ENCODE peak calls at places on chromosomes 13 and 19, in eight cellular contexts. Q is breast epithelium, S is uterus, G is ovary, H is GM12878, J is esophagus squamous epithelium, P is body of pancreas, K is lower leg skin. T is an unnamed sample.

GRCh38 chr13:26978081-26978860 is 193.3 kb downstream of the USP12 start:
- DNase-seq in H (no peak), S (no peak), Q (no peak), K (no peak), J (no peak), P (no peak), G (no peak), T (peak)

GRCh38 chr19:38919837-38920528 is 8.0 kb upstream of the CCER2 start:
- DNase-seq in H (no peak), G (no peak), Q (no peak), P (no peak), J (no peak), K (no peak), S (no peak), T (no peak)

GRCh38 chr19:42051166-42052115 is 18.6 kb downstream of the GRIK5 start:
- DNase-seq in K (peak), H (no peak), G (no peak), Q (no peak), P (no peak), J (no peak), S (no peak), T (no peak)

GRCh38 chr13:27014406-27015359 is 156.9 kb downstream of the USP12 start:
- DNase-seq in Q (no peak), S (no peak), H (no peak), G (no peak), P (no peak), J (no peak), K (no peak), T (no peak)

GRCh38 chr13:109874921-109875454 is 88.6 kb upstream of the IRS2 start:
- DNase-seq in G (no peak), P (no peak), J (no peak), S (no peak), H (no peak), K (no peak), Q (no peak), T (no peak)

GRCh38 chr13:106919638-106920037 is 351.7 kb upstream of the ARGLU1 start:
- DNase-seq in P (no peak), H (no peak), Q (no peak), K (no peak), G (peak), S (peak), J (no peak), T (no peak)

GRCh38 chr13:100789968-100790367 is 115.4 kb upstream of the TMTC4 start:
- DNase-seq in H (no peak), Q (no peak), S (no peak), K (no peak), P (no peak), G (no peak), J (no peak), T (no peak)

GRCh38 chr19:35056513-35057063 is 15.1 kb downstream of the HPN start:
- DNase-seq in P (no peak), J (no peak), H (no peak), S (no peak), G (no peak), K (no peak), Q (no peak), T (no peak)

GRCh38 chr19:10292206-10292788 is 2.5 kb downstream of the ICAM5 start:
- DNase-seq in G (peak), J (no peak), S (peak), P (peak), Q (peak), K (peak), H (no peak), T (peak)

GRCh38 chr19:56333506-56333905 is 18.9 kb upstream of the ZSCAN5A start:
- DNase-seq in Q (no peak), H (no peak), K (no peak), G (no peak), J (no peak), S (no peak), P (peak), T (peak)

GRCh38 chr19:31332096-31332495 is 17.1 kb downstream of the TSHZ3 start:
- DNase-seq in H (no peak), P (no peak), J (no peak), G (no peak), Q (no peak), K (no peak), S (no peak), T (no peak)

GRCh38 chr13:30870049-30870884 is 35.8 kb upstream of the MEDAG start:
- DNase-seq in G (peak), K (peak), S (peak), J (no peak), H (no peak), P (peak), Q (peak), T (peak)

GRCh38 chr19:45817725-45818301 is 2.7 kb upstream of the RSPH6A start:
- DNase-seq in J (no peak), H (no peak), Q (peak), P (peak), K (no peak), S (no peak), G (no peak), T (no peak)

GRCh38 chr13:33577037-33577436 is 240.9 kb upstream of the RFC3 start:
- DNase-seq in S (no peak), K (no peak), Q (no peak), P (no peak), J (no peak), H (no peak), G (no peak), T (no peak)

GRCh38 chr13:58531614-58532013 is 900.1 kb downstream of the PCDH17 start:
- DNase-seq in S (no peak), P (no peak), K (no peak), G (no peak), J (no peak), Q (no peak), H (no peak), T (no peak)

GRCh38 chr19:38686530-38686888 is 39.1 kb downstream of the ACTN4 start:
- DNase-seq in S (no peak), G (no peak), Q (no peak), J (no peak), H (peak), P (no peak), K (no peak), T (no peak)

GRCh38 chr13:80508031-80508430 is 167.1 kb upstream of the SPRY2 start:
- DNase-seq in S (no peak), G (no peak), Q (no peak), H (no peak), P (no peak), J (no peak), K (no peak), T (no peak)

GRCh38 chr19:45767410-45767880 is 1.6 kb downstream of the SIX5 start:
- DNase-seq in S (peak), H (no peak), G (peak), Q (peak), K (peak), J (no peak), P (peak), T (no peak)

GRCh38 chr19:19474950-19475781 is 40.2 kb downstream of the TSSK6 start:
- DNase-seq in S (no peak), H (no peak), Q (no peak), J (no peak), K (no peak), P (no peak), G (peak), T (no peak)

GRCh38 chr13:46361535-46361934 is 25.5 kb downstream of the RUBCNL start:
- DNase-seq in G (no peak), H (no peak), P (no peak), Q (no peak), K (no peak), J (no peak), S (no peak), T (no peak)

GRCh38 chr19:11346104-11346940 is at the start of the genes CCDC159 and TMEM205:
- DNase-seq in S (peak), H (peak), K (peak), Q (peak), G (peak), P (peak), J (peak), T (peak)

GRCh38 chr13:98858206-98858605 is 105.7 kb upstream of the SLC15A1 start:
- DNase-seq in J (no peak), H (no peak), S (no peak), P (no peak), K (no peak), G (no peak), Q (no peak), T (no peak)

GRCh38 chr19:48391100-48392005 is at the start of gene KDELR1:
- DNase-seq in P (peak), K (peak), H (no peak), S (peak), Q (peak), G (peak), J (no peak), T (peak)
- TF ChIP-seq POLR2A in P (peak), K (no peak), H (peak), S (peak), Q (peak), G (peak), J (no peak), T (peak)

GRCh38 chr19:50356691-50357177 is 8.7 kb downstream of the NAPSA start:
- DNase-seq in K (no peak), H (no peak), G (no peak), S (no peak), J (no peak), P (no peak), Q (no peak), T (no peak)

GRCh38 chr19:50361290-50362029 is 4.0 kb downstream of the NAPSA start:
- DNase-seq in K (no peak), P (no peak), J (no peak), H (no peak), Q (no peak), S (no peak), G (no peak), T (peak)

GRCh38 chr19:50357178-50358100 is 8.0 kb downstream of the NAPSA start:
- DNase-seq in Q (peak), P (peak), G (peak), J (peak), S (peak), K (peak), H (peak), T (peak)

GRCh38 chr19:50359432-50359818 is 6.0 kb downstream of the NAPSA start:
- DNase-seq in K (no peak), H (no peak), J (no peak), S (no peak), G (no peak), Q (no peak), P (no peak), T (no peak)

GRCh38 chr19:50358483-50359431 is 6.7 kb downstream of the NAPSA start:
- DNase-seq in J (no peak), S (peak), G (peak), Q (peak), P (peak), H (peak), K (no peak), T (peak)
- TF ChIP-seq POLR2A in J (no peak), S (peak), G (peak), Q (peak), P (peak), H (peak), K (no peak), T (peak)

GRCh38 chr13:18948664-18949488 is 232.7 kb downstream of the TUBA3C start:
- DNase-seq in S (no peak), G (no peak), Q (no peak), K (no peak), H (no peak), P (no peak), J (no peak), T (no peak)
- TF ChIP-seq POLR2A in S (no peak), G (no peak), Q (no peak), K (no peak), H (no peak), P (no peak), J (no peak), T (no peak)

DNA sequence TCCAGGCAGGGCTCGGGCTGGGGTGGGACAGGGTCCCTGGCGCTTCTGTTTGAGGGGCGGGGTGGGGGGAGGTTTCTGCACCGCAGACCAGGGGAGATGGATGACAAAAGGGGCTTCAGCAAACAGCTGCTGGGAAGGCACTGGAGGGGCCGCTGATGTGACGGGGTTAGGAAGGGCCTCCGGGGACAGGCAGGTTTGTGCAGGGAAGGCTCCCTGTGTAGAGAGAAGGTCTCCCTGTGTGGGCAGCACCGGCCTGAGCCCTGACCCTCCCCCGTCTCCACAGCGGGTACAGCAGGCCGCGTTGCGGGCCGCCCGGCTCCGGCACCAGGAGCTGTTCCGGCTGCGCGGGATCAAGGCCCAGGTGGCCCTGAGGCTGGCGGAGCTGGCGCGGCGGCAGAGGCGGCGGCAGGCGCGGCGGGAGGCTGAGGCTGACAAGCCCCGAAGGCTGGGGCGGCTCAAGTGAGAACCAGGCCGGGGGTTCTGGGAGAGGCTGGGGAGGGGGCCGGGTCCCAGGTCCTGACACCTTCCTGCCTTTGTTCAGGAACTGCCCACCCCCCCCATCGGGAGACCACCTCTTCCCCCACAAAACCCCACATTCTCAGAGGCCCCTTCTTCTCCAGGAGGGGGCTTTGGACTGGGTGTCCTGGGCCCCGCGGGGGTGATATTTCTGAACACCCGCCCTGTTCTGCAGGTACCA is 9.9 kb downstream of the NOP53 start:
- DNase-seq in S (no peak), K (no peak), J (no peak), P (no peak), H (no peak), Q (no peak), G (no peak), T (no peak)
- TF ChIP-seq POLR2A in S (no peak), K (no peak), J (no peak), P (no peak), H (peak), Q (no peak), G (no peak), T (no peak)

GRCh38 chr13:51665456-51665855 is 81.2 kb downstream of the WDFY2 start:
- DNase-seq in J (no peak), K (no peak), S (no peak), Q (no peak), G (no peak), P (no peak), H (no peak), T (no peak)
- TF ChIP-seq POLR2A in J (no peak), K (no peak), S (no peak), Q (no peak), G (no peak), P (no peak), H (no peak), T (no peak)

GRCh38 chr19:49581007-49581508 is at the start of gene PRRG2:
- DNase-seq in H (no peak), S (peak), Q (peak), J (no peak), G (peak), P (peak), K (no peak), T (no peak)
- TF ChIP-seq POLR2A in H (no peak), S (no peak), Q (no peak), J (no peak), G (no peak), P (peak), K (no peak), T (no peak)

DNA sequence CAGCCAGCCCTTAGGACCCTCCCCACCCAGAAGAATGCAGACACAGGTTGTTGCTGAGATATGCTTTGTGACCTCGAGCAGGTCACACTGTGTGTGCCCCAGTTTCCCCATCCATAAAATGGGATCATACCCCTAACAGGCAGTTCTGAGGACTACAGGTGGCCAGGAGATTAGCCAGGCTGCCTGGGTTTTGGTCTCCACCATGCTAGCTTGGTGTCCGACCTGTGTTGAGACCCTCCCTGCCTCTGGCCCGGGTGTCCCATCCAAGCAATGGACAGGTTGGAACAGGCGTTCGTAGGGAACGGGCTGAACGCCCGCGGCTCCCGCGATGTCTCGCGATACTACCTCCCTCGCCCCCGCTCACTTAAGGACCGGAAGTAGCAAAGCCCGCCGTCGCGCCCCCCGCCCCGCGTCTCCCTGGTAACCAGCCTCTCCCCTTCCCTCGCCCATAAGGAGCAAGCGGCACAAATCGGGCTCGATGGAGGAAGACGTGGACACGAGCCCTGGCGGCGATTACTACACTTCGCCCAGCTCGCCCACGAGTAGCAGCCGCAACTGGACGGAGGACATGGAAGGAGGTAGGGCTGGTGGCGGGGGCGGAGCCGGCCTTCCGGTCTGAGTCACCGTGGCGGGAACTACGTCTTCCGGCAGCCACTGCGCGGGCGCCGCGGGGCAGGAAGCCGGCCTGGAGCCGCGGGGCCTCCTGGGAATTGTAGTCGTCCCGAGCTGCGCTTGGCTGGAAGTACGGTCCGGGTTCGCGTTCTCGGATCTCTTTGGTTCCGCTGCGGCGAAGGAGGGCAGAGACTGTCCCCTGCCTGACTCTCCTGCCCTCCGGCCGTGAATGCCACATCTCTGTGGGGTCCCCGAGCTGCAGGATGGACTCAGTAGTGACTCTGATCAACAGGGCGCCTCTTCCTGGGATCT is 45.4 kb downstream of the SMIM24 start:
- DNase-seq in S (peak), Q (peak), G (peak), J (peak), H (peak), P (peak), K (peak), T (peak)
- TF ChIP-seq POLR2A in S (peak), Q (no peak), G (no peak), J (no peak), H (peak), P (peak), K (no peak), T (peak)

GRCh38 chr19:1271528-1272422 is 2.6 kb downstream of the CIRBP start:
- DNase-seq in S (no peak), J (no peak), K (no peak), H (no peak), P (no peak), Q (no peak), G (peak), T (no peak)

GRCh38 chr19:1274081-1274851 is 1.1 kb upstream of the FAM174C start:
- DNase-seq in G (peak), S (peak), P (no peak), H (no peak), K (no peak), Q (no peak), J (no peak), T (no peak)

GRCh38 chr19:1272423-1273262 is 2.7 kb upstream of the FAM174C start:
- DNase-seq in S (no peak), K (no peak), H (no peak), P (no peak), Q (no peak), G (no peak), J (no peak), T (no peak)

GRCh38 chr19:1274852-1275259 is 474 bp upstream of the FAM174C start:
- DNase-seq in G (no peak), K (no peak), S (no peak), P (no peak), H (no peak), J (no peak), Q (no peak), T (no peak)

GRCh38 chr19:1273263-1274041 is 1.9 kb upstream of the FAM174C start:
- DNase-seq in Q (no peak), P (no peak), G (peak), J (no peak), H (no peak), K (no peak), S (no peak), T (no peak)
- TF ChIP-seq POLR2A in Q (no peak), P (no peak), G (no peak), J (no peak), H (peak), K (no peak), S (no peak), T (no peak)